ENCODE peak calls at places on chromosomes 7 and 10, in five cellular contexts. H is activated CD8-positive, alpha-beta memory T cell treated with anti-CD3 and anti-CD28 coated beads, Interleukin-2, amount 10 ng/mL, durations not matched to agents 7 days and 5 days; Z is foreskin keratinocyte; U is activated CD8-positive, alpha-beta T cell treated with anti-CD3 and anti-CD28 coated beads, Interleukin-2, amount 10 ng/mL, durations not matched to agents 7 days and 5 days; M is iris pigment epithelial cell. D is an unnamed sample.
A peak's percentile ranks its signal among the peaks of the same experiment; 100 is the strongest.

GRCh38 chr7:98613601-98614425 is 3.3 kb upstream of the NPTX2 start:
- DNase-seq in H (no peak), Z (peak; percentile 28), U (peak; percentile 26), M (peak; percentile 20), D (no peak)

GRCh38 chr10:122227754-122228153 is 43.3 kb upstream of the BTBD16 start:
- DNase-seq in H (no peak), Z (no peak), U (no peak), M (no peak), D (no peak)

GRCh38 chr7:132080967-132081668 is 495.2 kb downstream of the PLXNA4 start:
- DNase-seq in H (no peak), Z (no peak), U (no peak), M (no peak), D (peak; percentile 78)

GRCh38 chr7:107564553-107565298 is 955 bp downstream of the DUS4L start:
- DNase-seq in H (no peak), Z (peak; percentile 95), U (no peak), M (peak; percentile 84), D (peak; percentile 88)

GRCh38 chr7:101942603-101943210 is 125.3 kb downstream of the CUX1 start:
- DNase-seq in H (no peak), Z (peak; percentile 25), U (no peak), M (no peak), D (no peak)

GRCh38 chr7:82335927-82336326 is 107.7 kb downstream of the CACNA2D1 start:
- DNase-seq in H (no peak), Z (peak; percentile 35), U (no peak), M (peak; percentile 48), D (no peak)

GRCh38 chr7:120033114-120033513 is 239.9 kb upstream of the KCND2 start:
- DNase-seq in H (no peak), Z (no peak), U (no peak), M (peak; percentile 31), D (peak; percentile 33)

GRCh38 chr7:73706122-73707044 is 13.1 kb downstream of the STX1A start:
- DNase-seq in H (no peak), Z (peak; percentile 45), U (no peak), M (peak; percentile 44), D (no peak)

GRCh38 chr7:98133181-98133580 is 26.5 kb downstream of the LMTK2 start:
- DNase-seq in H (peak; percentile 67), Z (peak; percentile 48), U (peak; percentile 51), M (peak; percentile 69), D (no peak)

GRCh38 chr10:114600067-114600466 is 58.0 kb downstream of the ABLIM1 start:
- DNase-seq in H (no peak), Z (no peak), U (no peak), M (no peak), D (no peak)

GRCh38 chr7:143511593-143512047 is 33.9 kb downstream of the TAS2R41 start:
- DNase-seq in H (no peak), Z (no peak), U (no peak), M (no peak), D (no peak)

GRCh38 chr7:137940656-137941518 is 61.0 kb downstream of the CREB3L2 start:
- DNase-seq in H (no peak), Z (peak; percentile 74), U (no peak), M (peak; percentile 93), D (no peak)

GRCh38 chr7:15832996-15833395 is 146.5 kb upstream of the MEOX2 start:
- DNase-seq in H (no peak), Z (no peak), U (no peak), M (no peak), D (no peak)

GRCh38 chr10:30431435-30431911 is 2.5 kb upstream of the MAP3K8 start:
- DNase-seq in H (no peak), Z (no peak), U (no peak), M (peak; percentile 16), D (no peak)

GRCh38 chr10:73424478-73424877 is 8.9 kb downstream of the MSS51 start:
- DNase-seq in H (no peak), Z (peak; percentile 54), U (no peak), M (no peak), D (no peak)

GRCh38 chr7:50473531-50473930 is 23.4 kb upstream of the FIGNL1 start:
- DNase-seq in H (no peak), Z (no peak), U (no peak), M (no peak), D (no peak)

GRCh38 chr7:106891545-106892410 is 26.7 kb downstream of the PIK3CG start:
- DNase-seq in H (no peak), Z (no peak), U (no peak), M (no peak), D (no peak)

GRCh38 chr10:101783736-101784118 is 481 bp upstream of the NPM3 start:
- DNase-seq in H (no peak), Z (no peak), U (no peak), M (no peak), D (no peak)

GRCh38 chr7:148620749-148621372 is 30.3 kb downstream of the C7orf33 start:
- DNase-seq in H (no peak), Z (peak; percentile 13), U (no peak), M (no peak), D (no peak)

GRCh38 chr10:76055963-76056362 is 624.5 kb downstream of the LRMDA start:
- DNase-seq in H (no peak), Z (no peak), U (no peak), M (no peak), D (no peak)

GRCh38 chr10:69439813-69440506 is 11.3 kb upstream of the TSPAN15 start:
- DNase-seq in H (no peak), Z (peak; percentile 75), U (no peak), M (peak; percentile 84), D (peak; percentile 25)

GRCh38 chr10:11863353-11864105 is 40.4 kb downstream of the PROSER2 start:
- DNase-seq in H (peak; percentile 89), Z (no peak), U (peak; percentile 84), M (no peak), D (no peak)

GRCh38 chr7:30843741-30844482 is 67.7 kb upstream of the AQP1 start:
- DNase-seq in H (no peak), Z (no peak), U (no peak), M (no peak), D (no peak)

GRCh38 chr7:149496642-149497391 is 792 bp downstream of the ZNF746 start:
- DNase-seq in H (peak; percentile 70), Z (peak; percentile 23), U (peak; percentile 66), M (peak; percentile 28), D (peak; percentile 8)

GRCh38 chr7:159115601-159116501 is 28.8 kb downstream of the VIPR2 start:
- DNase-seq in H (no peak), Z (no peak), U (no peak), M (no peak), D (no peak)

D was measured in stromal cell of bone marrow.